ENCODE peak calls at places on chromosomes 11 and 22, in four cellular contexts. M is IMR-90, N is H1, Q is H9. G is an unnamed sample.

GRCh38 chr22:29369460-29369859 is 18.9 kb downstream of the AP1B1 start:
- DNase-seq in M (peak; percentile 76), N (peak; percentile 55), Q (peak; percentile 72), G (peak; percentile 89)

GRCh38 chr22:33000342-33001280 is 57.6 kb downstream of the SYN3 start:
- DNase-seq in M (peak; percentile 32), N (peak; percentile 92), Q (peak; percentile 88), G (peak; percentile 85)

GRCh38 chr22:40107756-40108437 is 69.8 kb upstream of the TNRC6B start:
- DNase-seq in M (peak; percentile 12), N (no peak), Q (no peak), G (peak; percentile 11)

GRCh38 chr11:121590772-121591404 is 138.1 kb upstream of the SORL1-AS1 start:
- DNase-seq in M (no peak), N (no peak), Q (no peak), G (no peak)

GRCh38 chr11:30333405-30333804 is 10.5 kb downstream of the ARL14EP start:
- DNase-seq in M (no peak), N (no peak), Q (no peak), G (peak; percentile 34)

GRCh38 chr22:20015187-20015625 is 1.4 kb downstream of the ARVCF start:
- DNase-seq in M (no peak), N (no peak), Q (no peak), G (no peak)

GRCh38 chr11:532512-533048 is 2.8 kb downstream of the HRAS start:
- DNase-seq in M (no peak), N (no peak), Q (no peak), G (no peak)

GRCh38 chr11:82775736-82776346 is 42.2 kb upstream of the FAM181B start:
- DNase-seq in M (peak; percentile 47), N (peak; percentile 83), Q (peak; percentile 72), G (peak; percentile 80)

GRCh38 chr22:48070083-48070482 is 1307.6 kb downstream of the TBC1D22A start:
- DNase-seq in M (no peak), N (no peak), Q (no peak), G (no peak)

GRCh38 chr11:115215694-115216615 is 288.3 kb downstream of the CADM1 start:
- DNase-seq in M (no peak), N (no peak), Q (peak; percentile 41), G (peak; percentile 76)

GRCh38 chr11:78372114-78372768 is 45.4 kb downstream of the GAB2 start:
- DNase-seq in M (no peak), N (no peak), Q (no peak), G (no peak)

GRCh38 chr11:107576497-107577086 is 11.1 kb upstream of the ALKBH8 start:
- DNase-seq in M (peak; percentile 47), N (peak; percentile 72), Q (no peak), G (no peak)

GRCh38 chr11:125335101-125335500 is 161.0 kb downstream of the FEZ1 start:
- DNase-seq in M (no peak), N (no peak), Q (no peak), G (no peak)

GRCh38 chr11:117902001-117902855 is 25.8 kb upstream of the FXYD6 start:
- DNase-seq in M (no peak), N (no peak), Q (no peak), G (no peak)

GRCh38 chr11:100004541-100004940 is 682.5 kb upstream of the ARHGAP42 start:
- DNase-seq in M (no peak), N (no peak), Q (no peak), G (no peak)

GRCh38 chr22:46693634-46694422 is 44.2 kb downstream of the CERK start:
- DNase-seq in M (no peak), N (no peak), Q (no peak), G (no peak)

GRCh38 chr11:70643642-70644041 is 245.3 kb downstream of the CTTN start:
- DNase-seq in M (no peak), N (no peak), Q (no peak), G (no peak)

GRCh38 chr11:120564573-120565301 is 53.2 kb downstream of the GRIK4 start:
- DNase-seq in M (peak; percentile 75), N (no peak), Q (peak; percentile 47), G (peak; percentile 76)

GRCh38 chr11:68524213-68524612 is 63.7 kb downstream of the PPP6R3 start:
- DNase-seq in M (no peak), N (no peak), Q (no peak), G (no peak)

GRCh38 chr11:96122601-96123044 is 198.7 kb upstream of the MTMR2 start:
- DNase-seq in M (peak; percentile 35), N (no peak), Q (no peak), G (no peak)

GRCh38 chr11:12801976-12802375 is 127.8 kb downstream of the TEAD1 start:
- DNase-seq in M (no peak), N (no peak), Q (no peak), G (no peak)

GRCh38 chr11:12806113-12806512 is 131.9 kb downstream of the TEAD1 start:
- DNase-seq in M (peak; percentile 48), N (no peak), Q (no peak), G (no peak)

GRCh38 chr11:12800032-12800671 is 125.9 kb downstream of the TEAD1 start:
- DNase-seq in M (peak; percentile 81), N (no peak), Q (no peak), G (peak; percentile 97)

GRCh38 chr11:12802418-12803085 is 128.3 kb downstream of the TEAD1 start:
- DNase-seq in M (peak; percentile 90), N (no peak), Q (no peak), G (peak; percentile 78)

DNA sequence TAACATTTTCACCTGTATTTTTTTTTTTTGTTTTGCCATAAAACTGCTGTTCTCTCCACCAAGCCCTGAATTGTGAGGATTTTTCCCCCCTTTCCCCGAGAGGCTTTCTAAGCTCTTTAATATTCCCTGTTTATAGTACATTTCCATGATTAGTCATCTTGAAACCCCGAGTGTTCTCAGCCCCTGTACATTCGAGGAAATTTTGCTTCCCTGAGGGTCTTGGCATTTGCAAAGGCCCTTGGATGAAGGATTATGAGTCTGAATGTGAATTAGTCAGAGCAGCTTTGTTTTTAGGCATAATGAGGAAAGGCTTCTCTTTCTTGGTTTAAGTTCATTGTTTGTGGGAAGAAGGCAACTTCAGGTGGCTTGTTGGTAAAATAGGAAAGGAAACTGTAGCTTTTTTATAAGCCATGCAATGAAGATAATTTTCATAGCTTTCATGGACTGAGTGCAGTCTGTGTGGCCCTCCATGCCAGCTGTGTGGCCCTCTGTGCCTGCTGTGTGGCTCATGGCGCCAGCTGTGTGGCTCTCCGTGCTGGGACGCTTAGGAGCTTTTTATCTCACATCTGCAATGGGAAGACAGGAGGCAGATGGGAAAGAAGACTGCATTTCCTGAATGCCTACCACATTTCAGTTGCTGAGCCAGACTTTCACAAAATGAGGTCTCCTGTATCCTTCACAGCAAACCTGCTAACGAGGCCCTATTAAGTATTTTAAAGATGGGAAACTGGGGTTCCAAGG is 129.0 kb downstream of the TEAD1 start:
- DNase-seq in M (peak; percentile 81), N (no peak), Q (no peak), G (peak; percentile 70)
- H4K5ac ChIP-seq in M (peak overlapping the region; percentile 8), N (no peak overlapping the region), Q (no peak overlapping the region), G (no peak overlapping the region)

GRCh38 chr22:27509132-27509920 is 292.2 kb downstream of the MN1 start:
- DNase-seq in M (no peak), N (no peak), Q (no peak), G (no peak)
- H3K4me2 ChIP-seq in M (no peak overlapping the region), N (no peak overlapping the region), Q (no peak overlapping the region), G (no peak overlapping the region)

DNA sequence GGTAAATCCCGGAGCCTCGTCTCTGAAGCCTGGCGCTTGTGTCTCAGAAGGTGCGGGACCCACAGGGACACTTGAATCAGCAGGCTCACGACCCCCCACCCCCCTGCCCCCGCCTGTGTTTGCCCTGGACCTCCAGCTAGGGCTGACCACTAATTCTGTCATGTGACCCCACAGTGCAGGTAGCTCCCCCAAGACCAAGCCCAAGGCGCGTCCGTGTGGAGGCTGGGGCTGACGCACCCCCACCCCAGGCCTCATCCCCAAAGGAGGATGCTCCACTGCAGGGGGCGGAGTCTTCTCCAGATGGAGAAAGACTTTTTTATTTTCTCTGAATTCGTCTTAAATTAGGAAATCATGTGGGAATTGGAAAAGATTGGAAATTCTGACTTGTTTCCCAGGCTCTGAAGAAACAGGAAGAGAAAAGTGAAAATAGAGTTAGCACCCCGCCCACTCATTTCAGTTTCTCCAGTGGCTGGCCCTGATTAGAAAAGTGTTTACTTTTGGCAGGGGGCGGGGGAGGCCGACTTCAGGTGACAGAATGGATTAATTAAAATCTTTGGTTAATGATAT is 1.0 kb upstream of the RELA start:
- DNase-seq in M (peak; percentile 52), N (no peak), Q (no peak), G (no peak)
- H2BK120ac ChIP-seq in M (peak overlapping the region; percentile 78), N (no peak overlapping the region), Q (no peak overlapping the region), G (no peak overlapping the region)

DNA sequence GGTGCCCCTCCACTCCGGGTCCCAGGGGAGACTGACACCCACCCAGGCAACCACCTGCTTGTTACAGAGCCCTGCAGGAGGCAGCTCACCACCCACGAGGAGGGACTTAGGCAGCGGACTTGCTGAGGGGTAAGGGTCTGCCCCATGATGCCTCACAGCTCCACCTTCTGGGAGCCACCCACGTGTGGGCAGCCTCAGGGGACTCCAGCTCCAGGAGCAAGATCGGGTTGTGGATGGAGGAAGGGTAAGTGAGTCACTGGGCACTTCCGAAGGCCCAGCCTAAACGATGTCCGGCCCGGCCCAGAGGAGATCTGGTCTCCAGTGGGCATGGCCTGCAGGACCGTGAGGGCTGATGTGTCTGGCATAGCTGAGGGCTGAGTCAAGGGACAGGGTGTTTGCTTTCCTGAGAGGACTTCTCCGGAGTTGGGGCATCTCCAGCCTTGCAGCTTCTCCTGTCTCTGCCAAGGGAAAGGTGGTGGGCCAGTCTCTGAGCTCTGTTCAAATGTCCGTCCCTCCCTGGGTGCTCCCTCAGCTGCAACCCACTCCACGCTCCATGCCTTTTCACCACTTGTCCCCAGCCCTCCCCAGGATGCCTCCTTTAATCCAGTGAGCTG is 32.3 kb upstream of the P2RY2 start:
- DNase-seq in M (peak; percentile 69), N (no peak), Q (no peak), G (no peak)
- H4K5ac ChIP-seq in M (peak overlapping the region; percentile 25), N (no peak overlapping the region), Q (no peak overlapping the region), G (no peak overlapping the region)